ENCODE peak calls at places on chromosomes 11 and 22, in six cellular contexts. F is AG04449, R is mesendoderm, L is psoas muscle, A is PC-3, K is IMR-90. O is an unnamed sample.

GRCh38 chr11:35968386-35969088 is 24.7 kb downstream of the LDLRAD3 start:
- DNase-seq in K (peak), L (no peak), A (no peak), F (no peak), R (peak), O (no peak)

GRCh38 chr11:100741866-100742625 is 55.0 kb downstream of the ARHGAP42 start:
- DNase-seq in R (no peak), A (no peak), K (peak), F (no peak), L (no peak), O (no peak)

GRCh38 chr22:37632174-37633081 is 7.0 kb upstream of the SH3BP1 start:
- DNase-seq in A (no peak), K (no peak), L (no peak), F (no peak), R (no peak), O (no peak)

GRCh38 chr11:126345283-126345682 is 10.2 kb upstream of the ST3GAL4 start:
- DNase-seq in R (no peak), F (no peak), L (no peak), A (no peak), K (no peak), O (no peak)

GRCh38 chr11:100068116-100068515 is 619.0 kb upstream of the ARHGAP42 start:
- DNase-seq in R (no peak), F (no peak), K (no peak), L (no peak), A (no peak), O (peak)

GRCh38 chr22:24578355-24579241 is 14.3 kb downstream of the LRRC75B start:
- DNase-seq in L (no peak), A (peak), R (no peak), K (peak), F (no peak), O (peak)

GRCh38 chr22:46869848-46870441 is 107.5 kb downstream of the TBC1D22A start:
- DNase-seq in L (no peak), K (no peak), R (no peak), F (no peak), A (no peak), O (no peak)

GRCh38 chr11:64396079-64396591 is 37.2 kb downstream of the RPS6KA4 start:
- DNase-seq in A (no peak), K (no peak), F (no peak), L (no peak), R (peak), O (no peak)

GRCh38 chr11:102116453-102117205 is 6.4 kb downstream of the YAP1 start:
- DNase-seq in F (no peak), K (peak), R (no peak), L (no peak), A (no peak), O (no peak)

GRCh38 chr11:111355956-111356659 is 23.0 kb downstream of the POU2AF1 start:
- DNase-seq in R (no peak), K (no peak), L (no peak), A (no peak), F (no peak), O (no peak)

GRCh38 chr22:46018859-46019258 is 41.9 kb upstream of the WNT7B start:
- DNase-seq in K (no peak), A (peak), L (no peak), R (no peak), F (no peak), O (peak)

GRCh38 chr11:117840881-117841581 is 16.5 kb upstream of the FXYD2 start:
- DNase-seq in R (no peak), K (no peak), F (no peak), A (no peak), L (no peak), O (no peak)

GRCh38 chr11:106503901-106504300 is 426.4 kb downstream of the AASDHPPT start:
- DNase-seq in A (no peak), R (no peak), K (no peak), L (no peak), F (no peak), O (no peak)

GRCh38 chr11:116420030-116420429 is 352.8 kb downstream of the BUD13 start:
- DNase-seq in K (no peak), A (no peak), L (no peak), F (no peak), R (no peak), O (peak)

GRCh38 chr22:19139001-19139356 is 5.5 kb downstream of the ESS2 start:
- DNase-seq in A (no peak), K (no peak), F (no peak), L (no peak), R (no peak), O (no peak)
- H3K4me3 ChIP-seq in A (no peak), K (no peak), F (no peak), L (no peak), R (no peak), O (no peak)

GRCh38 chr11:61955031-61955415 is 4.9 kb downstream of the BEST1 start:
- DNase-seq in A (no peak), K (peak), F (no peak), L (peak), R (peak), O (peak)
- H3K4me3 ChIP-seq in A (no peak), K (peak), F (peak), L (peak), R (no peak), O (peak)

GRCh38 chr11:121655481-121656332 is 202.9 kb upstream of the SORL1-AS1 start:
- DNase-seq in R (peak), A (peak), K (peak), F (peak), L (peak), O (peak)

GRCh38 chr11:121652982-121653381 is 200.2 kb upstream of the SORL1-AS1 start:
- DNase-seq in R (peak), A (peak), K (no peak), F (no peak), L (no peak), O (no peak)

GRCh38 chr11:121656333-121657090 is 203.7 kb upstream of the SORL1-AS1 start:
- DNase-seq in L (no peak), F (no peak), R (no peak), A (no peak), K (no peak), O (no peak)

GRCh38 chr11:121657191-121657590 is 204.4 kb upstream of the SORL1-AS1 start:
- DNase-seq in R (no peak), K (no peak), A (no peak), L (no peak), F (no peak), O (no peak)

GRCh38 chr11:121654506-121655480 is 202.0 kb upstream of the SORL1-AS1 start:
- DNase-seq in F (no peak), K (peak), L (no peak), R (peak), A (peak), O (peak)
- H3K4me3 ChIP-seq in F (peak), K (peak), L (peak), R (no peak), A (peak), O (peak)

GRCh38 chr11:95097209-95097608 is 7.6 kb downstream of the ENDOD1 start:
- DNase-seq in R (no peak), L (no peak), K (no peak), A (no peak), F (no peak), O (no peak)
- H3K4me3 ChIP-seq in R (no peak), L (no peak), K (no peak), A (no peak), F (no peak), O (no peak)

GRCh38 chr22:29553391-29554224 is at the start of gene THOC5:
- DNase-seq in K (peak), L (peak), F (peak), R (peak), A (peak), O (peak)
- H3K4me3 ChIP-seq in K (peak), L (peak), F (peak), R (peak), A (peak), O (peak)

GRCh38 chr11:8739309-8739793 is 56.8 kb downstream of the RPL27A start:
- DNase-seq in L (no peak), A (no peak), R (no peak), F (no peak), K (no peak), O (no peak)
- H3K4me3 ChIP-seq in L (no peak), A (no peak), R (no peak), F (no peak), K (no peak), O (no peak)

GRCh38 chr11:34149786-34150185 is 44.4 kb downstream of the NAT10 start:
- DNase-seq in L (no peak), R (peak), F (no peak), K (no peak), A (peak), O (no peak)

GRCh38 chr11:34147581-34147980 is 42.2 kb downstream of the NAT10 start:
- DNase-seq in K (no peak), A (no peak), F (no peak), L (no peak), R (no peak), O (no peak)

GRCh38 chr11:34148504-34149165 is 43.2 kb downstream of the NAT10 start:
- DNase-seq in L (no peak), R (peak), A (no peak), K (no peak), F (no peak), O (no peak)

GRCh38 chr11:34150494-34151151 is 45.2 kb downstream of the NAT10 start:
- DNase-seq in R (no peak), F (no peak), K (no peak), A (no peak), L (no peak), O (no peak)

GRCh38 chr11:34149274-34149673 is 43.8 kb downstream of the NAT10 start:
- DNase-seq in K (no peak), L (no peak), A (no peak), F (no peak), R (no peak), O (no peak)
- H3K4me3 ChIP-seq in K (no peak), L (no peak), A (no peak), F (no peak), R (no peak), O (no peak)

GRCh38 chr11:88303037-88303436 is 34.5 kb downstream of the CTSC start:
- DNase-seq in F (no peak), L (no peak), R (no peak), K (no peak), A (no peak), O (no peak)

GRCh38 chr11:88304352-88304751 is 33.2 kb downstream of the CTSC start:
- DNase-seq in K (no peak), R (no peak), L (no peak), A (no peak), F (no peak), O (no peak)

GRCh38 chr11:88297320-88298263 is 39.9 kb downstream of the CTSC start:
- DNase-seq in A (no peak), K (no peak), F (no peak), L (no peak), R (peak), O (no peak)

GRCh38 chr11:88301478-88302140 is 35.9 kb downstream of the CTSC start:
- DNase-seq in K (peak), L (no peak), A (no peak), R (no peak), F (no peak), O (no peak)

DNA sequence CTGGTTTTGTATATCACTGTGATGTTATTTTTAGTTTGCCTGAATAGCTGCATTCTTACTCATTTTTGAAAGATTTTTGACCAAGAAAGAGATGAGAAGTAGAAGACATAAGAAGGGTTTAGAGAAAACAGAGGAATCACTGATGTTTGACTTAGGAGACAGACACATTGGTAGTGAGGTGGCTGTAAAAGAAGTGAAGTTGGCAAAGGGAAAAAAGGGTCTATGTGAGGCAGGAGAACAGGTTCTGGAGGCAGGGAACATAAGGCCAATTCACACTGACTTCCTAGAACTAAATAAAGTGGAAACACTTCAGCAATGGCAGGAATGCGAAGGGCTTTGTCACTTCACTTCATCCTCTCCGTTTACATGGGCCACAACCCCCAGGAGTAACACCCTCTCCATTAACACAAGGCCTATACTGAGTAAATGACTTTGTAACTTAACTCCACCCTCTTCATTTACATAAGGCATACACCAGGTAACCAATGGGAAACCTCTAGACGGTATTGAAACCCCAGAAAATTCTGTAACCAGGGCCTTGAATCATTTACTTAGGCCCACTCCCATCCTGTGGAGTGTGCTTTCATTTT is 36.6 kb downstream of the CTSC start:
- DNase-seq in F (no peak), K (no peak), A (no peak), L (no peak), R (peak), O (no peak)
- H3K4me3 ChIP-seq in F (no peak), K (no peak), A (no peak), L (no peak), R (no peak), O (no peak)

O was measured in bronchial epithelial cell.